ENCODE peak calls at places on chromosomes 2 and 18, in four cellular contexts. S is AG10803, R is ovary, H is choroid plexus epithelial cell. A is an unnamed sample.

GRCh38 chr18:59604877-59605276 is 92.3 kb downstream of the CCBE1 start:
- DNase-seq in S (peak; percentile 40), R (no peak), H (no peak), A (no peak)

GRCh38 chr2:27735263-27735904 is 36.1 kb upstream of the MRPL33 start:
- DNase-seq in S (peak; percentile 76), R (peak; percentile 78), H (peak; percentile 50), A (peak; percentile 38)

GRCh38 chr18:74517236-74517630 is 17.1 kb upstream of the CNDP1 start:
- DNase-seq in S (no peak), R (no peak), H (no peak), A (no peak)

GRCh38 chr2:230643576-230644291 is 68.9 kb upstream of the CAB39 start:
- DNase-seq in S (no peak), R (no peak), H (no peak), A (no peak)

GRCh38 chr18:11995445-11996189 is 14.3 kb downstream of the IMPA2 start:
- DNase-seq in S (peak; percentile 73), R (peak; percentile 74), H (peak; percentile 82), A (no peak)

GRCh38 chr2:175804130-175804529 is 197.9 kb downstream of the LNPK start:
- DNase-seq in S (no peak), R (no peak), H (no peak), A (no peak)

GRCh38 chr2:240831594-240832204 is 11.7 kb upstream of the KIF1A start:
- DNase-seq in S (no peak), R (no peak), H (no peak), A (no peak)

GRCh38 chr2:107824848-107825563 is 1.7 kb upstream of the RGPD4 start:
- DNase-seq in S (no peak), R (no peak), H (no peak), A (no peak)

GRCh38 chr2:142041996-142042395 is 88.8 kb downstream of the LRP1B start:
- DNase-seq in S (no peak), R (no peak), H (no peak), A (no peak)

GRCh38 chr2:30649278-30649677 is 158.0 kb downstream of the CAPN13 start:
- DNase-seq in S (no peak), R (no peak), H (no peak), A (no peak)

GRCh38 chr2:202339052-202339870 is 36.9 kb upstream of the BMPR2 start:
- DNase-seq in S (peak; percentile 35), R (no peak), H (peak; percentile 71), A (peak; percentile 51)

GRCh38 chr18:28176933-28177827 is at the start of gene CDH2:
- DNase-seq in S (peak; percentile 86), R (peak; percentile 27), H (peak; percentile 84), A (peak; percentile 69)

GRCh38 chr18:63410792-63411191 is 11.5 kb downstream of the VPS4B start:
- DNase-seq in S (peak; percentile 49), R (no peak), H (peak; percentile 80), A (peak; percentile 48)

GRCh38 chr18:27964811-27965210 is 212.1 kb downstream of the CDH2 start:
- DNase-seq in S (peak; percentile 14), R (no peak), H (peak; percentile 24), A (no peak)

GRCh38 chr2:30694286-30695055 is 112.8 kb downstream of the CAPN13 start:
- DNase-seq in S (peak; percentile 68), R (no peak), H (no peak), A (no peak)

GRCh38 chr2:127355407-127356008 is 32.3 kb downstream of the MAP3K2 start:
- DNase-seq in S (no peak), R (no peak), H (peak; percentile 31), A (no peak)

GRCh38 chr2:86598966-86599365 is 24.7 kb downstream of the RNF103 start:
- DNase-seq in S (no peak), R (no peak), H (no peak), A (no peak)

GRCh38 chr2:23988371-23988770 is 21.5 kb upstream of the MFSD2B start:
- DNase-seq in S (peak; percentile 17), R (no peak), H (peak; percentile 23), A (no peak)

GRCh38 chr2:65316072-65316471 is 88.4 kb downstream of the ACTR2 start:
- DNase-seq in S (peak; percentile 86), R (peak; percentile 70), H (no peak), A (peak; percentile 51)

GRCh38 chr2:128365217-128365905 is 46.7 kb upstream of the HS6ST1 start:
- DNase-seq in S (peak; percentile 56), R (no peak), H (no peak), A (no peak)

GRCh38 chr2:232027530-232027929 is 66.0 kb downstream of the DIS3L2 start:
- DNase-seq in S (no peak), R (no peak), H (no peak), A (no peak)

GRCh38 chr2:241506793-241507429 is 1.5 kb downstream of the STK25 start:
- DNase-seq in S (no peak), R (no peak), H (no peak), A (no peak)

GRCh38 chr2:208657468-208657867 is 250.9 kb downstream of the PTH2R start:
- DNase-seq in S (no peak), R (no peak), H (no peak), A (no peak)

GRCh38 chr2:23427350-23427749 is 42.4 kb downstream of the KLHL29 start:
- DNase-seq in S (no peak), R (no peak), H (no peak), A (no peak)

GRCh38 chr2:190267302-190267701 is 52.3 kb downstream of the HIBCH start:
- DNase-seq in S (peak; percentile 45), R (no peak), H (peak; percentile 86), A (peak; percentile 52)

GRCh38 chr18:58934356-58934755 is 69.7 kb downstream of the ZNF532 start:
- DNase-seq in S (no peak), R (no peak), H (no peak), A (no peak)

GRCh38 chr2:37564356-37564755 is 107.1 kb downstream of the CDC42EP3 start:
- DNase-seq in S (no peak), R (no peak), H (no peak), A (no peak)

GRCh38 chr2:62325398-62325797 is 129.5 kb downstream of the B3GNT2 start:
- DNase-seq in S (no peak), R (no peak), H (no peak), A (no peak)

GRCh38 chr2:231707625-231708049 is 688 bp upstream of the PTMA start:
- DNase-seq in S (peak; percentile 26), R (peak; percentile 81), H (peak; percentile 55), A (no peak)

GRCh38 chr2:18898271-18898670 is 308.9 kb upstream of the NT5C1B start:
- DNase-seq in S (no peak), R (no peak), H (no peak), A (no peak)

GRCh38 chr18:21458322-21458721 is 142.2 kb downstream of the ESCO1 start:
- DNase-seq in S (no peak), R (no peak), H (no peak), A (no peak)

GRCh38 chr2:40957508-40957907 is 505.6 kb upstream of the SLC8A1 start:
- DNase-seq in S (no peak), R (no peak), H (peak; percentile 1), A (no peak)

GRCh38 chr2:98569197-98569793 is 39.0 kb downstream of the COA5 start:
- DNase-seq in S (no peak), R (peak; percentile 45), H (peak; percentile 22), A (no peak)

GRCh38 chr2:47900857-47901256 is 5.4 kb downstream of the FBXO11 start:
- DNase-seq in S (no peak), R (no peak), H (no peak), A (no peak)

GRCh38 chr18:43590182-43590903 is 313.1 kb upstream of the SYT4 start:
- DNase-seq in S (no peak), R (no peak), H (no peak), A (no peak)

GRCh38 chr18:9771261-9771976 is 63.3 kb downstream of the RAB31 start:
- DNase-seq in S (peak; percentile 66), R (peak; percentile 82), H (peak; percentile 65), A (no peak)

GRCh38 chr2:36597003-36597531 is 901 bp downstream of the FEZ2 start:
- DNase-seq in S (no peak), R (no peak), H (no peak), A (no peak)

GRCh38 chr2:36477315-36477714 is 120.7 kb downstream of the FEZ2 start:
- DNase-seq in S (no peak), R (no peak), H (no peak), A (no peak)

DNA sequence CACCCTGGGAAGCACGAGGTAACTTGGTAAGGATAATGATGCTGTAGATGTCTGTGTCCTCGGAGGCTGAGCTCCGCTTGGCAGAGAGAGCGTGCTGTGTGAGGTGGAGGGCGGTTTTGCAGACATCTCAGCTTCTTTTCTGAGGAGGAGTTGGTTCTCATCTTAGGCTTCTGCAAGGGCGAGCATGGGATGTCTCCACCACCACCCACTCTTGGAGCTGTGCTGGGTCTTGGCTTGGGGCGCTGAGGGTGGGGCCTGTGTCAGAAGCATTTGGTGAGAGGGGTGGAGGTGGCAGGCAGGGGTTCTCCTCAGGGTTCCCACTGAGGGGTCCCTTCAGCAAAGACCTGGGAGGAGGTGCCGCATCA is 9.2 kb downstream of the OXER1 start:
- DNase-seq in S (no peak), R (no peak), H (no peak), A (no peak)
- H3K4me3 ChIP-seq in S (no peak overlapping the region), R (no peak overlapping the region), H (no peak overlapping the region), A (no peak overlapping the region)

GRCh38 chr18:44803019-44803650 is 122.4 kb downstream of the SETBP1 start:
- DNase-seq in S (peak; percentile 61), R (peak; percentile 39), H (peak; percentile 90), A (peak; percentile 90)

GRCh38 chr18:44805176-44805575 is 124.5 kb downstream of the SETBP1 start:
- DNase-seq in S (no peak), R (no peak), H (no peak), A (no peak)

GRCh38 chr18:44804033-44804432 is 123.3 kb downstream of the SETBP1 start:
- DNase-seq in S (no peak), R (no peak), H (peak; percentile 28), A (no peak)

GRCh38 chr18:44801796-44802195 is 121.1 kb downstream of the SETBP1 start:
- DNase-seq in S (no peak), R (no peak), H (no peak), A (no peak)

GRCh38 chr18:44802508-44802907 is 121.8 kb downstream of the SETBP1 start:
- DNase-seq in S (peak; percentile 54), R (no peak), H (peak; percentile 52), A (peak; percentile 32)
- H3K4me3 ChIP-seq in S (no peak overlapping the region), R (no peak overlapping the region), H (no peak overlapping the region), A (no peak overlapping the region)

GRCh38 chr2:122980672-122981071 is 1044.4 kb upstream of the CNTNAP5 start:
- DNase-seq in S (peak; percentile 3), R (no peak), H (peak; percentile 12), A (peak; percentile 35)
- H3K4me3 ChIP-seq in S (no peak overlapping the region), R (no peak overlapping the region), H (no peak overlapping the region), A (no peak overlapping the region)

DNA sequence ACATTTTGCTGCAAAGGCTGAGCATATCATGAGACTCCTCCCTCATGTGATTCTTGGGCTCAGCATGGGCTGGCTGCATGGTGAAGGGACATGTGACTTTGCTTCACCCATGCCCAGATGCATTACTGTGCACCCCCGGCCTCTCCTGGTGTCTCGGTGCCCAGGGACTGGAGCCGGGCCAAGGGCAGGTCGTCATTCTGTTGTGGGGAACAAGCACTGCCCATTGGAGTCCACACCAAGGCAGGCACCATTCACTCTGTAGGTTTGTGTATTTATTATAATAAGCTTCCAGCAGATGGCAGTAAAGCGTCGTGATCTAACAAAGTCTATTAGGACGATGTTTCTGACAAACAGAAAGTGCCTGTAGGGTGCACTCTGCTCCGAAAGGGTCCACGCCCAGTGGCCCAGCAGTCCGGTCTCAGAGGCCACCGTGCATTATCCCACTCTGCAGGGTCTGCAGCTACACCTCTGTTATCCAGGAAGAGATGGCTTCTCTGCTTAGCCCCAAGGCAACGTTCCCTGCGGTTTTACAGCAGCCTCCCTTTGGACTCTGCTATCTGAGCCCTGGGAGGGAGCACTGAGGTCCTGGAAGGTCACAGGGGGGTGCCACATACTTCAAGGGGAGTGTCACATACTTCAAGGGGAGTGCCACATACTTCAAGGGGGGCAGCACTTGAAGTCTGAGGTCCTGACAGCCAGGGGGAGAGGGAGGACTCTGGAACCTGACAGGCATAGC is 219.6 kb downstream of the TSN start:
- DNase-seq in S (peak; percentile 73), R (peak; percentile 31), H (peak; percentile 81), A (peak; percentile 25)
- H3K4me3 ChIP-seq in S (peak overlapping the region; percentile 63), R (peak overlapping the region; percentile 6), H (peak overlapping the region; percentile 30), A (peak overlapping the region; percentile 24)